ENCODE peak calls at places on chromosome 19, in five cellular contexts. D is fibroblast of mammary gland; M is H1; V is CD8-positive, alpha-beta T cell; S is IMR-90. Y is an unnamed sample.
A peak's percentile ranks its signal among the peaks of the same experiment; 100 is the strongest.

GRCh38 chr19:42352216-42352892 is 26.9 kb downstream of the MEGF8 start:
- DNase-seq in D (no peak), M (no peak), V (no peak), S (peak; percentile 8), Y (no peak)

GRCh38 chr19:50992666-50993035 is 8.8 kb downstream of the KLK8 start:
- DNase-seq in D (no peak), M (no peak), V (no peak), S (no peak), Y (no peak)

GRCh38 chr19:41194157-41194552 is 1.1 kb downstream of the CYP2S1 start:
- DNase-seq in D (no peak), M (no peak), V (no peak), S (no peak), Y (no peak)

GRCh38 chr19:42284641-42285341 is 15.7 kb downstream of the CIC start:
- DNase-seq in D (no peak), M (no peak), V (no peak), S (no peak), Y (no peak)

GRCh38 chr19:23905771-23906170 is 8.9 kb upstream of the ZNF726 start:
- DNase-seq in D (no peak), M (no peak), V (no peak), S (no peak), Y (no peak)

GRCh38 chr19:41537789-41538188 is 38.2 kb upstream of the CEACAM21 start:
- DNase-seq in D (peak; percentile 41), M (no peak), V (no peak), S (peak; percentile 22), Y (no peak)

GRCh38 chr19:34314437-34315313 is 50.3 kb upstream of the GPI start:
- DNase-seq in D (no peak), M (no peak), V (no peak), S (no peak), Y (no peak)

GRCh38 chr19:18274303-18274775 is at the start of gene IQCN:
- DNase-seq in D (no peak), M (no peak), V (no peak), S (no peak), Y (no peak)

GRCh38 chr19:29714953-29715694 is at the start of gene C19orf12:
- DNase-seq in D (peak; percentile 14), M (no peak), V (peak; percentile 43), S (peak; percentile 23), Y (no peak)

GRCh38 chr19:29528350-29528945 is 2.7 kb downstream of the VSTM2B start:
- DNase-seq in D (peak; percentile 58), M (peak; percentile 75), V (peak; percentile 19), S (peak; percentile 58), Y (no peak)

GRCh38 chr19:39157275-39157996 is 31.9 kb downstream of the PAK4 start:
- DNase-seq in D (peak; percentile 21), M (no peak), V (no peak), S (peak; percentile 28), Y (no peak)

GRCh38 chr19:39155741-39156140 is 30.2 kb downstream of the PAK4 start:
- DNase-seq in D (no peak), M (no peak), V (no peak), S (no peak), Y (no peak)

GRCh38 chr19:39156891-39157230 is 31.3 kb downstream of the PAK4 start:
- DNase-seq in D (no peak), M (no peak), V (no peak), S (no peak), Y (no peak)

GRCh38 chr19:39155114-39155700 is 29.6 kb downstream of the PAK4 start:
- DNase-seq in D (no peak), M (no peak), V (no peak), S (no peak), Y (no peak)

GRCh38 chr19:39156230-39156890 is 30.8 kb downstream of the PAK4 start:
- DNase-seq in D (peak; percentile 43), M (no peak), V (no peak), S (peak; percentile 29), Y (no peak)
- H3K4me3 ChIP-seq in D (peak overlapping the region; percentile 39), M (no peak overlapping the region), V (no peak overlapping the region), S (peak overlapping the region; percentile 25), Y (no peak overlapping the region)

DNA sequence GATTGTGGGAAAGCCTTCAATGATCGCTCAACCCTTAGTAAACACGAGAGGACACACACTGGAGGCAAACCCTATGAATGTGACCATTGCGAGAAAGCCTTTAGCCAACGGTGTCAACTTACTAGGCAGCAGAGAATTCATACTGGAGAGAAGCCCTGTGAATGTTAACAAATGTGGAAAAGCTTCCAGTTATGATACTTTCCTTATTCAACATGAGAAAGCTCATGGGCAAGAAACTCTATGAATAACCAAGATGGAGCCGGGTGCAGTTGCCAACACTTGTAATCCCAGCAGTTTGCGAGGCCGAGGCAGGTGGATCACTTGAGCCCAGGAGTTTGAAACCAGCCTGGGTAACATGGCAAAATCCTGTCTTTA is 15.8 kb upstream of the ZNF8 start:
- DNase-seq in D (no peak), M (no peak), V (no peak), S (no peak), Y (no peak)
- H3K4me3 ChIP-seq in D (no peak overlapping the region), M (peak overlapping the region; percentile 36), V (peak overlapping the region; percentile 24), S (no peak overlapping the region), Y (no peak overlapping the region)

GRCh38 chr19:1017115-1017905 is 3.6 kb downstream of the TMEM259 start:
- DNase-seq in D (no peak), M (no peak), V (no peak), S (no peak), Y (no peak)
- H3K4me3 ChIP-seq in D (no peak overlapping the region), M (no peak overlapping the region), V (no peak overlapping the region), S (no peak overlapping the region), Y (no peak overlapping the region)

GRCh38 chr19:35714601-35715354 is 3.0 kb upstream of the KMT2B start:
- DNase-seq in D (no peak), M (no peak), V (no peak), S (no peak), Y (no peak)
- H3K4me3 ChIP-seq in D (no peak overlapping the region), M (peak overlapping the region; percentile 79), V (no peak overlapping the region), S (no peak overlapping the region), Y (no peak overlapping the region)

DNA sequence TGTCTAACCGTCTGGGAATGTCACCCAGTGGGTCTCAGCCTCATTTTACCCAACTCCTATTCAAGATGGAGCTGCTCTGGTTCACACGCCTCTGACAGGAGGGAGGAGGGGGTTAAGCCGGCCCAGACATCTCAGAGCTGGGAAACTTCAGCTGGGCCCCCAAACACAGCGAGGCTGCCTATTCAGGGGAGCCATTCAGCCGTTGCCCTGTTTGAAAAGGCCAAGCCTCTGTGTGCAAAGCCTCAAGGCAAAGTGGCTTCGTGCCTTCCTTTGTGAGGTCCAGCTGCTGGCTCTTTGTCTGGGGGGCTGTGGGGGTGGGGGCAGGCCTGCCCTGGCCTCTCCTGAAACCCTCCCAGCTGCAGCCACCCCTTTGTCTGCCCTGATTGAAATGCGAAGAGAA is 147.4 kb downstream of the PTPRS start:
- DNase-seq in D (no peak), M (peak; percentile 54), V (no peak), S (no peak), Y (no peak)
- H3K4me3 ChIP-seq in D (no peak overlapping the region), M (peak overlapping the region; percentile 13), V (no peak overlapping the region), S (no peak overlapping the region), Y (no peak overlapping the region)

GRCh38 chr19:5805465-5806132 is 732 bp downstream of the NRTN start:
- DNase-seq in D (no peak), M (no peak), V (peak; percentile 47), S (peak; percentile 24), Y (peak; percentile 34)
- H3K4me3 ChIP-seq in D (no peak overlapping the region), M (peak overlapping the region; percentile 58), V (no peak overlapping the region), S (peak overlapping the region; percentile 10), Y (no peak overlapping the region)

GRCh38 chr19:4113398-4114088 is 10.4 kb downstream of the MAP2K2 start:
- DNase-seq in D (no peak), M (no peak), V (no peak), S (no peak), Y (no peak)

GRCh38 chr19:4108767-4109625 is 14.9 kb downstream of the MAP2K2 start:
- DNase-seq in D (no peak), M (no peak), V (peak; percentile 69), S (no peak), Y (peak; percentile 63)

GRCh38 chr19:4112367-4112766 is 11.6 kb downstream of the MAP2K2 start:
- DNase-seq in D (no peak), M (no peak), V (no peak), S (no peak), Y (no peak)

GRCh38 chr19:4114181-4114580 is 9.7 kb downstream of the MAP2K2 start:
- DNase-seq in D (no peak), M (no peak), V (no peak), S (no peak), Y (no peak)

GRCh38 chr19:4109626-4109945 is 14.3 kb downstream of the MAP2K2 start:
- DNase-seq in D (no peak), M (no peak), V (no peak), S (no peak), Y (no peak)
- H3K4me3 ChIP-seq in D (no peak overlapping the region), M (no peak overlapping the region), V (peak overlapping the region; percentile 22), S (no peak overlapping the region), Y (no peak overlapping the region)

GRCh38 chr19:10291554-10292205 is 1.9 kb downstream of the ICAM5 start:
- DNase-seq in D (no peak), M (no peak), V (no peak), S (peak; percentile 10), Y (no peak)

GRCh38 chr19:10292206-10292788 is 2.5 kb downstream of the ICAM5 start:
- DNase-seq in D (peak; percentile 43), M (peak; percentile 82), V (peak; percentile 57), S (peak; percentile 78), Y (no peak)

GRCh38 chr19:10294368-10294697 is 4.6 kb downstream of the ICAM5 start:
- DNase-seq in D (no peak), M (no peak), V (no peak), S (no peak), Y (no peak)

GRCh38 chr19:10293637-10294367 is 4.0 kb downstream of the ICAM5 start:
- DNase-seq in D (no peak), M (no peak), V (no peak), S (no peak), Y (no peak)

GRCh38 chr19:10292789-10293636 is 3.3 kb downstream of the ICAM5 start:
- DNase-seq in D (no peak), M (no peak), V (no peak), S (no peak), Y (no peak)
- H3K4me3 ChIP-seq in D (no peak overlapping the region), M (peak overlapping the region; percentile 67), V (peak overlapping the region; percentile 47), S (peak overlapping the region; percentile 25), Y (no peak overlapping the region)

GRCh38 chr19:35958660-35959039 is 22.5 kb downstream of the LRFN3 start:
- DNase-seq in D (no peak), M (no peak), V (no peak), S (no peak), Y (no peak)
- H3K4me3 ChIP-seq in D (no peak overlapping the region), M (peak overlapping the region; percentile 51), V (peak overlapping the region; percentile 57), S (no peak overlapping the region), Y (peak overlapping the region; percentile 64)

DNA sequence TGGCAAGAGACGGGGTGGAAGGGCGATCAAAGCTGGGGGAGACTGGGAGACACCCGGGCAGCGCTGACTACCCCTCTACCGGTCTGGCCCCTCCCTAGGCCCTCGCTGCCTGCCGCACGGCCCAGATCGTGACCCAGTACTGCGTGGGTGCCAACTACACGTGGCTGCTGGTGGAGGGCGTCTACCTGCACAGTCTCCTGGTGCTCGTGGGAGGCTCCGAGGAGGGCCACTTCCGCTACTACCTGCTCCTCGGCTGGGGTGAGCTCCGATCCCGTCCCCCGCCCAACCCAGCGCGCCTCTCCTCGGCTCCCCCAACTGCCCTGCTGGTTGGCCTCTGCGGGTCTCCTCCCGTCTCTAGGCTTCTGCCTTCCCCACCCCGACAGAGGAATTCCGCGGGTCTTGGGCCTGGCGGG is 8.8 kb downstream of the GIPR start:
- DNase-seq in D (no peak), M (no peak), V (peak; percentile 39), S (no peak), Y (peak; percentile 41)
- H3K4me3 ChIP-seq in D (no peak overlapping the region), M (peak overlapping the region; percentile 64), V (peak overlapping the region; percentile 54), S (no peak overlapping the region), Y (peak overlapping the region; percentile 52)